ENCODE peak calls at places on chromosomes 3 and 15, in eight cellular contexts. P is Caco-2; M is stimulated activated CD4-positive, alpha-beta T cell treated with anti-CD3 and anti-CD28 coated beads, Interleukin-12 subunit alpha, Interleukin-12 subunit beta, amount 100 ng/mL, for 48 hours; F is activated T-cell treated with anti-CD3 and anti-CD28 coated beads, Interleukin-2, amount 50 U/mL, for 4 hours; T is renal cortical epithelial cell; O is suprapubic skin; B is left colon; Z is kidney epithelial cell. G is an unnamed sample.

GRCh38 chr3:134375542-134376384 is 1.5 kb upstream of the AMOTL2 start:
- DNase-seq in M (no peak), T (no peak), F (no peak), P (no peak), Z (no peak), B (no peak), O (no peak), G (peak)

GRCh38 chr15:32042269-32042996 is 12.1 kb downstream of the CHRNA7 start:
- DNase-seq in T (peak), B (no peak), M (no peak), O (no peak), F (no peak), Z (no peak), P (no peak), G (no peak)

GRCh38 chr3:20904674-20905073 is 718.7 kb upstream of the SGO1 start:
- DNase-seq in P (no peak), Z (no peak), O (no peak), B (no peak), F (no peak), M (no peak), T (peak), G (no peak)

GRCh38 chr3:63872135-63872924 is 8.7 kb downstream of the ATXN7 start:
- DNase-seq in P (no peak), O (no peak), M (no peak), Z (peak), T (peak), B (no peak), F (no peak), G (no peak)

GRCh38 chr3:33023176-33024136 is 72.0 kb downstream of the CCR4 start:
- DNase-seq in P (no peak), Z (peak), B (no peak), T (peak), F (no peak), M (no peak), O (no peak), G (no peak)

GRCh38 chr3:120460217-120460616 is 9.4 kb upstream of the FSTL1 start:
- DNase-seq in O (no peak), Z (no peak), F (no peak), B (no peak), T (no peak), P (no peak), M (no peak), G (no peak)

GRCh38 chr3:114519415-114519814 is 225.6 kb downstream of the TIGIT start:
- DNase-seq in Z (peak), F (no peak), M (no peak), P (peak), T (peak), B (no peak), O (no peak), G (no peak)

GRCh38 chr15:68310811-68311463 is 33.4 kb downstream of the FEM1B start:
- DNase-seq in O (peak), M (no peak), T (no peak), B (no peak), F (no peak), Z (no peak), P (no peak), G (no peak)

GRCh38 chr3:181913254-181913653 is 201.5 kb downstream of the SOX2 start:
- DNase-seq in Z (no peak), P (no peak), O (no peak), B (no peak), T (peak), F (no peak), M (no peak), G (no peak)

GRCh38 chr3:190840146-190840545 is 22.3 kb downstream of the GMNC start:
- DNase-seq in M (no peak), Z (no peak), O (no peak), P (no peak), T (peak), F (no peak), B (no peak), G (no peak)

GRCh38 chr3:187209501-187209900 is 12.2 kb downstream of the RTP1 start:
- DNase-seq in B (no peak), O (no peak), P (no peak), M (no peak), Z (no peak), F (no peak), T (no peak), G (no peak)

GRCh38 chr3:98560911-98561310 is 29.1 kb downstream of the GPR15 start:
- DNase-seq in T (no peak), O (no peak), P (no peak), Z (no peak), F (no peak), M (no peak), B (no peak), G (no peak)

GRCh38 chr3:168081171-168081771 is 14.5 kb downstream of the GOLIM4 start:
- DNase-seq in F (no peak), T (no peak), P (no peak), B (no peak), Z (no peak), O (no peak), M (no peak), G (no peak)

GRCh38 chr3:151327571-151328198 is 1.7 kb downstream of the P2RY13 start:
- DNase-seq in Z (no peak), O (no peak), T (peak), P (no peak), F (no peak), B (no peak), M (no peak), G (no peak)

GRCh38 chr3:197000211-197000610 is 29.4 kb downstream of the MELTF start:
- DNase-seq in T (no peak), M (no peak), O (no peak), F (no peak), Z (no peak), P (no peak), B (peak), G (no peak)

GRCh38 chr15:86647810-86648440 is 568.3 kb downstream of the AGBL1 start:
- DNase-seq in P (no peak), B (no peak), Z (no peak), O (no peak), F (no peak), T (no peak), M (peak), G (no peak)

GRCh38 chr3:23760325-23760724 is 45.4 kb upstream of the UBE2E1 start:
- DNase-seq in F (no peak), T (no peak), B (no peak), P (no peak), M (no peak), Z (no peak), O (no peak), G (no peak)

GRCh38 chr3:160677459-160677901 is 520 bp downstream of the ARL14 start:
- DNase-seq in P (peak), M (no peak), Z (no peak), T (peak), F (no peak), O (no peak), B (peak), G (no peak)

GRCh38 chr3:186879776-186880175 is 37.3 kb downstream of the ADIPOQ start:
- DNase-seq in T (no peak), O (no peak), M (no peak), Z (no peak), P (no peak), B (no peak), F (no peak), G (no peak)

GRCh38 chr3:132289311-132289710 is 27.9 kb upstream of the ACP3 start:
- DNase-seq in P (no peak), F (no peak), B (no peak), O (no peak), M (no peak), T (peak), Z (no peak), G (no peak)

GRCh38 chr15:29571728-29572454 is 250.4 kb downstream of the TJP1 start:
- DNase-seq in O (no peak), B (peak), F (no peak), P (peak), Z (no peak), T (peak), M (no peak), G (no peak)

GRCh38 chr3:179404307-179404706 is 47.0 kb downstream of the GNB4 start:
- DNase-seq in M (no peak), Z (no peak), B (no peak), O (no peak), P (no peak), F (no peak), T (no peak), G (no peak)

GRCh38 chr15:79901958-79902357 is 5.1 kb upstream of the MTHFS start:
- DNase-seq in Z (no peak), P (no peak), M (no peak), O (no peak), B (no peak), F (no peak), T (no peak), G (no peak)

GRCh38 chr3:142724682-142725351 is 983 bp downstream of the TRPC1 start:
- DNase-seq in M (no peak), O (peak), Z (no peak), T (peak), B (peak), P (peak), F (no peak), G (no peak)

GRCh38 chr3:186986811-186987210 is 56.5 kb downstream of the ST6GAL1 start:
- DNase-seq in O (no peak), F (no peak), T (no peak), B (no peak), M (no peak), Z (no peak), P (no peak), G (no peak)

GRCh38 chr3:42660131-42660715 is 6.7 kb downstream of the ZBTB47 start:
- DNase-seq in O (no peak), Z (no peak), T (no peak), M (no peak), F (no peak), P (no peak), B (no peak), G (no peak)

GRCh38 chr15:97688177-97688576 is 272.3 kb upstream of the ARRDC4 start:
- DNase-seq in P (no peak), M (no peak), O (no peak), F (no peak), T (no peak), Z (no peak), B (no peak), G (no peak)

GRCh38 chr3:115512565-115513410 is 110.5 kb upstream of the GAP43 start:
- DNase-seq in M (no peak), Z (no peak), B (no peak), T (peak), O (no peak), F (no peak), P (no peak), G (no peak)

GRCh38 chr3:125481786-125482185 is 38.2 kb downstream of the SNX4 start:
- DNase-seq in T (no peak), Z (no peak), B (no peak), P (no peak), F (no peak), O (no peak), M (no peak), G (no peak)